ENCODE peak calls at places on chromosome X, in five cellular contexts. V, N, X, U and B are unnamed samples.

GRCh38 chrX:134737061-134737460 is 78.8 kb upstream of the PLAC1 start:
- DNase-seq in U (peak), N (no peak), V (peak), X (peak), B (no peak)

GRCh38 chrX:129785160-129785947 is 5.6 kb downstream of the SASH3 start:
- DNase-seq in U (no peak), N (no peak), V (no peak), X (no peak), B (no peak)

GRCh38 chrX:46554942-46555341 is 9.7 kb upstream of the ZNF674 start:
- DNase-seq in N (no peak), X (no peak), U (no peak), V (peak), B (peak)

GRCh38 chrX:29662759-29663503 is 552.4 kb upstream of the MAGEB2 start:
- DNase-seq in N (no peak), U (no peak), V (peak), X (peak), B (peak)

GRCh38 chrX:153876112-153876491 is 9.9 kb downstream of the L1CAM start:
- DNase-seq in X (no peak), N (no peak), U (no peak), V (no peak), B (no peak)

GRCh38 chrX:101409043-101409442 is 1.0 kb downstream of the HNRNPH2 start:
- DNase-seq in N (no peak), X (no peak), U (no peak), V (no peak), B (no peak)

GRCh38 chrX:46324166-46324565 is 221.1 kb downstream of the ZNF674 start:
- DNase-seq in X (no peak), N (no peak), V (no peak), U (no peak), B (no peak)

GRCh38 chrX:44651347-44651746 is 108.7 kb upstream of the FUNDC1 start:
- DNase-seq in N (no peak), V (no peak), X (no peak), U (no peak), B (peak)

GRCh38 chrX:39772057-39772832 is 325.5 kb downstream of the BCOR start:
- DNase-seq in N (peak), V (no peak), X (peak), U (no peak), B (no peak)

GRCh38 chrX:50812995-50813842 is 775 bp downstream of the SHROOM4 start:
- DNase-seq in U (peak), N (no peak), V (peak), X (peak), B (peak)

GRCh38 chrX:3129256-3129655 is 88.0 kb downstream of the ARSF start:
- DNase-seq in X (peak), N (no peak), U (no peak), V (peak), B (peak)

GRCh38 chrX:47796433-47796906 is 40.2 kb upstream of the ZNF81 start:
- DNase-seq in U (no peak), N (no peak), V (peak), X (peak), B (peak)

GRCh38 chrX:10756365-10756915 is 136.1 kb upstream of the MID1 start:
- DNase-seq in U (no peak), X (peak), V (peak), N (no peak), B (peak)

GRCh38 chrX:84188320-84188834 is 378 bp upstream of the RPS6KA6 start:
- DNase-seq in V (peak), X (peak), U (peak), N (no peak), B (peak)

GRCh38 chrX:15438332-15438731 is 54.1 kb upstream of the VEGFD start:
- DNase-seq in V (no peak), N (no peak), U (no peak), X (no peak), B (no peak)

GRCh38 chrX:19829817-19830216 is 57.6 kb downstream of the SH3KBP1 start:
- DNase-seq in U (no peak), X (no peak), N (no peak), V (no peak), B (no peak)

GRCh38 chrX:14832591-14832990 is 40.3 kb downstream of the FANCB start:
- DNase-seq in X (peak), N (no peak), V (peak), U (no peak), B (peak)

GRCh38 chrX:24471808-24472207 is 6.7 kb downstream of the PDK3 start:
- DNase-seq in N (no peak), V (no peak), X (no peak), U (no peak), B (no peak)

GRCh38 chrX:43676960-43677582 is 21.0 kb downstream of the MAOA start:
- DNase-seq in N (no peak), U (no peak), V (no peak), X (peak), B (peak)

GRCh38 chrX:141278306-141278705 is 36.0 kb upstream of the SPANXC start:
- DNase-seq in X (no peak), U (no peak), N (no peak), V (peak), B (peak)

GRCh38 chrX:43559643-43560042 is 96.5 kb upstream of the MAOA start:
- DNase-seq in V (peak), U (peak), X (peak), N (peak), B (peak)

GRCh38 chrX:130566028-130566683 is 164.4 kb downstream of the RBMX2 start:
- DNase-seq in U (no peak), X (no peak), V (no peak), N (no peak), B (no peak)

GRCh38 chrX:84047339-84047738 is 140.7 kb downstream of the RPS6KA6 start:
- DNase-seq in U (no peak), V (no peak), X (no peak), N (no peak), B (no peak)

GRCh38 chrX:68978211-68978780 is 149.5 kb downstream of the EFNB1 start:
- DNase-seq in N (no peak), X (peak), U (no peak), V (peak), B (peak)

GRCh38 chrX:13084611-13085010 is 40.2 kb upstream of the FAM9C start:
- DNase-seq in U (no peak), N (no peak), V (no peak), X (no peak), B (no peak)

GRCh38 chrX:48685416-48685815 is 1.8 kb downstream of the WAS start:
- DNase-seq in V (no peak), N (no peak), X (no peak), U (no peak), B (no peak)

GRCh38 chrX:68842351-68842750 is 13.5 kb downstream of the EFNB1 start:
- DNase-seq in X (no peak), N (no peak), V (no peak), U (no peak), B (no peak)

GRCh38 chrX:67207912-67208311 is 335.9 kb upstream of the AR start:
- DNase-seq in X (no peak), V (no peak), N (no peak), U (no peak), B (no peak)

GRCh38 chrX:24498975-24499374 is 33.9 kb downstream of the PDK3 start:
- DNase-seq in V (peak), X (no peak), U (no peak), N (no peak), B (peak)

GRCh38 chrX:113580486-113580885 is 739.9 kb upstream of the AMOT start:
- DNase-seq in N (no peak), V (no peak), X (no peak), U (no peak), B (no peak)

GRCh38 chrX:36241397-36241796 is 321.9 kb downstream of the CFAP47 start:
- DNase-seq in V (no peak), N (no peak), U (no peak), X (no peak), B (no peak)

GRCh38 chrX:140712413-140713173 is 3.0 kb downstream of the LINC00632 start:
- DNase-seq in N (no peak), X (peak), V (no peak), U (peak), B (peak)

GRCh38 chrX:47483310-47484268 is 567 bp upstream of the ZNF41 start:
- DNase-seq in N (no peak), U (peak), X (peak), V (peak), B (peak)

GRCh38 chrX:152926923-152927322 is 29.1 kb downstream of the ZNF185 start:
- DNase-seq in N (no peak), U (no peak), X (no peak), V (peak), B (no peak)

GRCh38 chrX:14598330-14598729 is 69.0 kb downstream of the GLRA2 start:
- DNase-seq in U (no peak), N (no peak), V (no peak), X (peak), B (no peak)

GRCh38 chrX:154327026-154327820 is 31.6 kb downstream of the TKTL1 start:
- DNase-seq in V (no peak), X (peak), N (peak), U (no peak), B (no peak)

GRCh38 chrX:129738466-129739308 is at the start of gene XPNPEP2:
- DNase-seq in X (no peak), V (peak), N (no peak), U (no peak), B (peak)

GRCh38 chrX:149540621-149541520 is at the start of gene EOLA1:
- DNase-seq in U (peak), X (peak), N (peak), V (peak), B (peak)

GRCh38 chrX:134998246-134998645 is 7.5 kb downstream of the SMIM10 start:
- DNase-seq in V (peak), U (no peak), N (no peak), X (no peak), B (no peak)

GRCh38 chrX:149487292-149487691 is 17.8 kb downstream of the IDS start:
- DNase-seq in N (peak), V (no peak), U (no peak), X (no peak), B (no peak)

GRCh38 chrX:63349307-63349706 is 1.8 kb downstream of the SPIN4 start:
- DNase-seq in N (no peak), X (no peak), U (no peak), V (peak), B (no peak)
- H3K4me3 ChIP-seq in N (no peak), X (no peak), U (peak), V (no peak), B (peak)

GRCh38 chrX:120452131-120452530 is 17.0 kb downstream of the LAMP2 start:
- DNase-seq in X (no peak), V (peak), U (no peak), N (no peak), B (peak)
- TF ChIP-seq CTCF in X (peak), V (peak), U (no peak), N (no peak), B (peak)

GRCh38 chrX:1025413-1025812 is 187.0 kb downstream of the CRLF2 start:
- DNase-seq in U (no peak), V (no peak), X (no peak), N (no peak), B (no peak)

GRCh38 chrX:1027133-1027532 is 185.3 kb downstream of the CRLF2 start:
- DNase-seq in N (no peak), U (no peak), X (no peak), V (no peak), B (no peak)

GRCh38 chrX:1029494-1029893 is 183.0 kb downstream of the CRLF2 start:
- DNase-seq in V (no peak), N (no peak), U (no peak), X (no peak), B (no peak)

GRCh38 chrX:1027680-1028079 is 184.8 kb downstream of the CRLF2 start:
- DNase-seq in V (no peak), N (no peak), U (no peak), X (no peak), B (no peak)

GRCh38 chrX:1026263-1027015 is 186.0 kb downstream of the CRLF2 start:
- DNase-seq in U (no peak), N (no peak), X (no peak), V (no peak), B (no peak)
- H3K4me3 ChIP-seq in U (no peak), N (no peak), X (no peak), V (no peak), B (no peak)

GRCh38 chrX:16696956-16697355 is 15.5 kb downstream of the CTPS2 start:
- DNase-seq in N (no peak), V (no peak), X (no peak), U (no peak), B (no peak)

GRCh38 chrX:16700734-16701133 is 11.7 kb downstream of the CTPS2 start:
- DNase-seq in N (no peak), V (peak), U (no peak), X (no peak), B (no peak)

GRCh38 chrX:16699389-16699788 is 13.1 kb downstream of the CTPS2 start:
- DNase-seq in U (no peak), N (no peak), X (no peak), V (no peak), B (no peak)

DNA sequence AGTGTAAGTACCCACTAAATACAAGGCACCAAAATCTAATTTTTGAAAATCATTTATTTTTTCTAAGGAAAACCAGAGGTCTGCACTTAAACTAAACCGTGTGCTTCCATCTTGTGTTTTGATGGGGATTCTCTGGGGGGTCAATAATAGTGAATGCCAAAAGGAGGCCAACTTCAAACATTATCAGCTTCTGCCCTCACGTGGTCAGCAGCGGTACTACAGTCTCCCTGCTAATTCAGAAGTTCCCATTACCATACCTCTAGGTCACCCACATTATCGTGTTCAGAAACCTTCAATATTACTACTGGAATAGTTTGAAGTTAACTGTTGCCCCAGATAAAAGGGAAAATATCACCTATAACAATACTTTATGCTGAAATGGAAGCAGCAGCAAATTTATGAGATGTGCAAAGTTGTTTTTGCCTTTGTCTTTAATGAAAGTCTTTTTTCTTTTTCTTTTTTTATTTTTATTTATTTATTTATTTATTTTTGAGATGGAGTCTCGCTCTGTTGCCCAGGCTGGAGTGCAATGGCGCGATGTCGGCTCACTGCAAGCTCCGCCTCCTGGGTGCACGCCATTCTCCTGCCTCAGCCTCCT is 17.3 kb downstream of the CTPS2 start:
- DNase-seq in V (peak), U (peak), X (peak), N (peak), B (peak)
- TF ChIP-seq CTCF in V (peak), U (peak), X (peak), N (peak), B (peak)

GRCh38 chrX:31217111-31217510 is 145.3 kb upstream of the FTHL17 start:
- DNase-seq in X (no peak), V (no peak), N (no peak), U (no peak), B (no peak)

GRCh38 chrX:31215277-31215815 is 143.5 kb upstream of the FTHL17 start:
- DNase-seq in N (no peak), U (no peak), X (no peak), V (no peak), B (no peak)

GRCh38 chrX:31213941-31214340 is 142.1 kb upstream of the FTHL17 start:
- DNase-seq in X (no peak), U (no peak), N (no peak), V (peak), B (peak)

GRCh38 chrX:31209005-31209612 is 137.3 kb upstream of the FTHL17 start:
- DNase-seq in V (no peak), N (no peak), U (no peak), X (peak), B (no peak)

DNA sequence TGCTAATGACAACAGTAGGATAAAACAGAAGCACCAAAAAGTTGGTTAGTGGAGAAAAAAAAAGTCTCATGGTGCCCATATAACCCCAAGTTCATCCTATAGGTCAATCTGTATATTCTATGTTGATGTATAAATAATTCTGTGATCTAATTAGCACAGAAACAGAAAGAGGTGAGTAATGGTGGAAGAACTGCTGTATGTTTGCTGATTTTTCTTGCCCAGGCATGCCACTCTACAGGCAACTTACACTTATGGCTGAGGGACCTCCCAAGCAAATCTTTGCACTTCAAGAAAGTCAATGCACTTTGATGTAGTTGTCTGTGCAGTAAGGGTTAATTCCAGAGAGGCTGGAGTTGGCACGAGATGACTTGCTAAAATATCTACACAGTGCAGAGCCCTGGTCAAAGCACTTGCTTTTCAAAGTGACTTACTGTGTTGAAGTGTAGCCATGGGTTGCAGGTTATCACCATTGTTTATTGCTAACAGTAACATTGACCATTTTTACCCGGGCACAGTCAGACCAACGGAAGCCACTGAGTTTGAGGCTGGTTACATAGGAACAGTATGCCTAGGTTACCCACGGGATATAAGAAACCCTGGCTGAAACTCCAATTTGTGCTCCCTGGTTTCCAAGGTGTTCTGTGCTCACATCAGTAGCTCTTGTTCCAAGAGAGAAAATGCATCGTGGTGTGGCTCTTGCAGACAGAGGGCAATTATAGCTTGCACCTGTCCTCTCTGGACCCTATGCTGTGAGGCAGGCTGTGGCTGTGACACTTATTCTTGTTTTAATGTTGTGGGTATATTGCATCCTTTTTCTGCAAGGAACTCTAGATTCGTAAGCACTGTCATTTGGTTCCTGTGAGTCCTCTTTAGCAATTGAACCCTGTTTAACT is 141.3 kb upstream of the FTHL17 start:
- DNase-seq in X (no peak), N (no peak), U (no peak), V (no peak), B (no peak)
- H3K4me3 ChIP-seq in X (no peak), N (no peak), U (no peak), V (no peak), B (no peak)